ENCODE peak calls at places on chromosomes 2 and 18, in seven cellular contexts. I is AG09309, O is substantia nigra, Z is neural progenitor cell, M is NCI-H526 treated with DMSO at 0.1 percent for 48 hours, K is EL, F is cerebellar cortex. P is an unnamed sample.

GRCh38 chr2:221423212-221423804 is 148.8 kb downstream of the EPHA4 start:
- DNase-seq in I (no peak), O (no peak), Z (no peak), M (no peak), K (no peak), F (peak), P (no peak)

GRCh38 chr2:152376385-152376784 is 41.4 kb downstream of the FMNL2 start:
- DNase-seq in I (no peak), O (no peak), Z (no peak), M (no peak), K (no peak), F (no peak), P (no peak)

GRCh38 chr2:37671013-37671815 is at the start of gene CDC42EP3:
- DNase-seq in I (no peak), O (no peak), Z (peak), M (peak), K (peak), F (peak), P (peak)

GRCh38 chr18:28834889-28835288 is 658.0 kb upstream of the CDH2 start:
- DNase-seq in I (peak), O (no peak), Z (no peak), M (no peak), K (peak), F (no peak), P (peak)

GRCh38 chr2:223586261-223586660 is 15.9 kb downstream of the SCG2 start:
- DNase-seq in I (peak), O (no peak), Z (no peak), M (no peak), K (peak), F (peak), P (peak)

GRCh38 chr2:236752111-236752510 is 182.5 kb downstream of the ACKR3 start:
- DNase-seq in I (no peak), O (no peak), Z (no peak), M (no peak), K (no peak), F (peak), P (no peak)

GRCh38 chr2:120614901-120615300 is 120.8 kb upstream of the GLI2 start:
- DNase-seq in I (no peak), O (no peak), Z (no peak), M (no peak), K (no peak), F (no peak), P (no peak)

GRCh38 chr2:96153991-96154431 is 8.8 kb upstream of the DUSP2 start:
- DNase-seq in I (no peak), O (no peak), Z (no peak), M (no peak), K (no peak), F (no peak), P (no peak)

GRCh38 chr2:172743143-172743542 is 7.5 kb downstream of the RAPGEF4 start:
- DNase-seq in I (no peak), O (no peak), Z (no peak), M (no peak), K (no peak), F (no peak), P (no peak)

GRCh38 chr2:32862269-32863055 is 84.3 kb upstream of the LTBP1 start:
- DNase-seq in I (no peak), O (no peak), Z (no peak), M (no peak), K (no peak), F (no peak), P (no peak)

GRCh38 chr2:9462313-9462712 is 12.0 kb upstream of the IAH1 start:
- DNase-seq in I (no peak), O (no peak), Z (no peak), M (peak), K (no peak), F (no peak), P (no peak)

GRCh38 chr2:192194065-192194865 is 468 bp downstream of the TMEFF2 start:
- DNase-seq in I (no peak), O (no peak), Z (no peak), M (peak), K (peak), F (peak), P (peak)

GRCh38 chr18:57666818-57667497 is 45.3 kb upstream of the NARS1 start:
- DNase-seq in I (peak), O (no peak), Z (no peak), M (no peak), K (no peak), F (no peak), P (peak)

GRCh38 chr2:8926356-8926755 is 77.1 kb downstream of the MBOAT2 start:
- DNase-seq in I (no peak), O (peak), Z (no peak), M (no peak), K (no peak), F (peak), P (no peak)

GRCh38 chr18:57951110-57951796 is 92.8 kb upstream of the NEDD4L start:
- DNase-seq in I (no peak), O (no peak), Z (no peak), M (no peak), K (peak), F (no peak), P (no peak)

GRCh38 chr2:200828104-200828503 is 16.4 kb downstream of the BZW1 start:
- DNase-seq in I (no peak), O (no peak), Z (no peak), M (no peak), K (no peak), F (no peak), P (no peak)

GRCh38 chr2:178270338-178270737 is 76.0 kb downstream of the OSBPL6 start:
- DNase-seq in I (no peak), O (no peak), Z (no peak), M (no peak), K (no peak), F (no peak), P (no peak)

GRCh38 chr2:100260712-100261620 is 61.3 kb downstream of the LONRF2 start:
- DNase-seq in I (peak), O (peak), Z (peak), M (peak), K (peak), F (peak), P (peak)

GRCh38 chr18:50162486-50163304 is 32.3 kb downstream of the MYO5B start:
- DNase-seq in I (no peak), O (no peak), Z (no peak), M (no peak), K (no peak), F (peak), P (no peak)